ENCODE peak calls at places on chromosomes 4 and X, in eight cellular contexts. D is central memory CD8-positive, alpha-beta T cell; B is activated CD4-positive, alpha-beta T cell treated with anti-CD3 and anti-CD28 coated beads for 4 hours; C is astrocyte; O is HuH-7; L is right atrium auricular region; M is psoas muscle; I is transverse colon. R is an unnamed sample.

GRCh38 chr4:138190452-138190858 is 51.7 kb downstream of the SLC7A11 start:
- DNase-seq in D (no peak), B (no peak), M (no peak), O (no peak), C (no peak), I (no peak), L (no peak), R (no peak)

GRCh38 chrX:21658152-21658737 is at the start of gene KLHL34:
- DNase-seq in L (no peak), D (no peak), O (no peak), B (peak; percentile 4), I (peak; percentile 8), C (no peak), M (peak; percentile 44), R (no peak)

GRCh38 chr4:24992968-24993367 is 37.8 kb downstream of the LGI2 start:
- DNase-seq in B (no peak), I (no peak), D (no peak), C (no peak), O (no peak), M (no peak), L (no peak), R (no peak)

GRCh38 chr4:123340381-123340701 is 56.3 kb upstream of the SPRY1 start:
- DNase-seq in B (no peak), I (no peak), M (no peak), D (no peak), C (peak; percentile 86), L (no peak), O (no peak), R (no peak)

GRCh38 chr4:162952232-162952631 is 214.5 kb downstream of the NAF1 start:
- DNase-seq in B (no peak), I (no peak), D (no peak), M (no peak), O (no peak), L (no peak), C (peak; percentile 36), R (no peak)

GRCh38 chr4:155582971-155583437 is 83.6 kb upstream of the GUCY1A1 start:
- DNase-seq in D (no peak), I (no peak), O (no peak), L (no peak), M (no peak), C (peak; percentile 84), B (no peak), R (no peak)

GRCh38 chrX:49878834-49879655 is at the start of gene USP27X:
- DNase-seq in M (peak; percentile 71), B (peak; percentile 77), I (peak; percentile 81), O (peak; percentile 43), L (peak; percentile 68), D (peak; percentile 57), C (peak; percentile 73), R (no peak)

GRCh38 chr4:76809594-76810305 is 88.2 kb downstream of the SOWAHB start:
- DNase-seq in I (no peak), B (no peak), M (no peak), O (peak; percentile 28), C (peak; percentile 58), D (no peak), L (no peak), R (no peak)

R was measured in vagina.